ENCODE peak calls at places on chromosomes 3 and 15, in four cellular contexts. S is astrocyte of the spinal cord, V is pancreas, R is colonic mucosa. N is an unnamed sample.

GRCh38 chr3:85796140-85796539 is 837.4 kb downstream of the CADM2 start:
- DNase-seq in S (no peak), V (no peak), R (no peak), N (no peak)

GRCh38 chr3:8597515-8597853 is 47.1 kb downstream of the SSUH2 start:
- DNase-seq in S (no peak), V (no peak), R (no peak), N (no peak)

GRCh38 chr15:83904107-83904720 is 250.3 kb downstream of the ADAMTSL3 start:
- DNase-seq in S (peak), V (no peak), R (no peak), N (no peak)

GRCh38 chr3:194030372-194030771 is 105.6 kb upstream of the HES1 start:
- DNase-seq in S (no peak), V (peak), R (peak), N (no peak)

GRCh38 chr3:153379516-153379915 is 217.5 kb downstream of the RAP2B start:
- DNase-seq in S (peak), V (no peak), R (no peak), N (no peak)

GRCh38 chr3:101828289-101828688 is 21.0 kb upstream of the NFKBIZ start:
- DNase-seq in S (no peak), V (no peak), R (no peak), N (no peak)

GRCh38 chr3:160114352-160114751 is 110.9 kb upstream of the C3orf80 start:
- DNase-seq in S (no peak), V (no peak), R (no peak), N (no peak)

GRCh38 chr3:35044185-35044584 is 595.1 kb upstream of the ARPP21 start:
- DNase-seq in S (no peak), V (no peak), R (no peak), N (no peak)

GRCh38 chr3:141275511-141275910 is 43.9 kb downstream of the PXYLP1 start:
- DNase-seq in S (no peak), V (no peak), R (no peak), N (no peak)

GRCh38 chr3:17157713-17158112 is 273.0 kb downstream of the PLCL2 start:
- DNase-seq in S (peak), V (no peak), R (no peak), N (no peak)

GRCh38 chr3:182508896-182509295 is 284.4 kb upstream of the ATP11B start:
- DNase-seq in S (no peak), V (no peak), R (no peak), N (no peak)

GRCh38 chr3:123732447-123732846 is 147.6 kb upstream of the HACD2 start:
- DNase-seq in S (peak), V (no peak), R (no peak), N (no peak)

GRCh38 chr15:66233487-66234415 is 19.8 kb downstream of the MEGF11 start:
- DNase-seq in S (no peak), V (no peak), R (no peak), N (no peak)

GRCh38 chr15:39625451-39625850 is 44.6 kb downstream of the THBS1 start:
- DNase-seq in S (no peak), V (no peak), R (no peak), N (no peak)

GRCh38 chr3:13111874-13112520 is 38.8 kb upstream of the IQSEC1 start:
- DNase-seq in S (no peak), V (peak), R (peak), N (no peak)

GRCh38 chr3:45690331-45691035 is 1.3 kb downstream of the SACM1L start:
- DNase-seq in S (no peak), V (no peak), R (no peak), N (no peak)

GRCh38 chr3:129577356-129577755 is 29.1 kb downstream of the PLXND1 start:
- DNase-seq in S (no peak), V (peak), R (peak), N (no peak)

GRCh38 chr3:191376742-191377141 is 46.4 kb upstream of the UTS2B start:
- DNase-seq in S (peak), V (no peak), R (peak), N (peak)

GRCh38 chr3:70882104-70882503 is 569.7 kb upstream of the MDFIC2 start:
- DNase-seq in S (peak), V (no peak), R (no peak), N (peak)

GRCh38 chr3:142618917-142619401 is 22.8 kb downstream of the PLS1 start:
- DNase-seq in S (peak), V (no peak), R (peak), N (no peak)
- TF ChIP-seq CTCF in S (no peak), V (no peak), R (no peak), N (no peak)

DNA sequence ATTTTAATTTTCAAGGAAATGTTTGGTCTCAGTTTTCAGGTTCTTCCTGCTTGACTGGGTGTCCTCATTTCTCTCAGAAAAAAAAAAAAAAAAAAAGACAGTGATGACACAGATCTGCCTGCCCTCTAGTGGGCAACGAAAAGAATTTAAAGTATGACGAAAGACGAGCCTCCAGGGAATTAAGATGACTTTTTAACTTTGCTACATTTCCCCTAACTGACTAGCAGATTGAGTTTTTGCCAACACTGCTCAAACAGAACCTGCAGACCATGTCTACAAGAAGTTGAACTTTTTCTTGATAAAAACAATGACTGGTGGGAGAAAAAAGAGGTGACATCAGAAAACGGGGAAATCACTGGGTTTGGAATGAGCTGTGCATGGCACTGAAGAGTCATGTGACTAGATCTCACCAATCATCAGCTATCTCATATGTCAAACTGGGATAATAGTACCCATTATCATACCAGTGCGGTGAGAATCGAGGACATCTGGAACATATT is 40.8 kb downstream of the EOMES start:
- DNase-seq in S (peak), V (no peak), R (no peak), N (peak)
- TF ChIP-seq CTCF in S (peak), V (peak), R (peak), N (peak)

GRCh38 chr3:134186391-134186790 is 64.3 kb downstream of the RYK start:
- DNase-seq in S (no peak), V (no peak), R (no peak), N (no peak)

GRCh38 chr3:134194247-134194646 is 56.4 kb downstream of the RYK start:
- DNase-seq in S (no peak), V (no peak), R (no peak), N (no peak)

GRCh38 chr3:134189848-134190247 is 60.8 kb downstream of the RYK start:
- DNase-seq in S (peak), V (no peak), R (no peak), N (no peak)

DNA sequence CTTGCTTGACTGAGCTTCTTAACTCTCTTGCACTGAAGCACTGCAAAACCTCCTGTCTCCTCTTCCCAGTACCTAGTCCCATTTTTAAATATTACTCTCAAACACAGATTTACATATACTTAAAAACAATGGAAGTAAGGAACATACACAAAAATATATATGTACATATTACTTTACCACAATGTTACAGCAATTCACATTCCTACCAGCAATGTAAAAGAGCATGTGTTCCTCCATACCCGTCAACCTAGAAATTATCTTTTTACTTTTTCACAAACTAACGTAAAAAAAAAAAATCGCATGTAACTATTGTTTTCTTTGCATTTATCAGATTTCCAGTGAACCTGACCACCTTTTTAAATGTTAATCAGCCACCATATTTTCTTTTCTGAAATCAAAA is 60.4 kb downstream of the RYK start:
- DNase-seq in S (no peak), V (no peak), R (no peak), N (no peak)
- TF ChIP-seq CTCF in S (no peak), V (no peak), R (no peak), N (no peak)

GRCh38 chr3:84772841-84773240 is 185.9 kb upstream of the CADM2 start:
- DNase-seq in S (no peak), V (no peak), R (no peak), N (no peak)
- TF ChIP-seq CTCF in S (no peak), V (no peak), R (no peak), N (no peak)

GRCh38 chr3:47964740-47965139 is 51.5 kb downstream of the MAP4 start:
- DNase-seq in S (no peak), V (no peak), R (no peak), N (no peak)
- TF ChIP-seq CTCF in S (no peak), V (no peak), R (no peak), N (no peak)

GRCh38 chr3:14412831-14413380 is 10.5 kb downstream of the SLC6A6 start:
- DNase-seq in S (peak), V (no peak), R (no peak), N (no peak)
- TF ChIP-seq CTCF in S (no peak), V (no peak), R (no peak), N (no peak)

GRCh38 chr15:74784426-74784825 is 2.5 kb downstream of the CSK start:
- DNase-seq in S (no peak), V (no peak), R (peak), N (no peak)

GRCh38 chr15:74786659-74787165 is 4.8 kb downstream of the CSK start:
- DNase-seq in S (no peak), V (no peak), R (peak), N (no peak)

GRCh38 chr15:74783808-74784175 is 1.9 kb downstream of the CSK start:
- DNase-seq in S (no peak), V (no peak), R (no peak), N (no peak)

GRCh38 chr15:74785716-74786032 is 3.8 kb downstream of the CSK start:
- DNase-seq in S (no peak), V (no peak), R (no peak), N (no peak)

DNA sequence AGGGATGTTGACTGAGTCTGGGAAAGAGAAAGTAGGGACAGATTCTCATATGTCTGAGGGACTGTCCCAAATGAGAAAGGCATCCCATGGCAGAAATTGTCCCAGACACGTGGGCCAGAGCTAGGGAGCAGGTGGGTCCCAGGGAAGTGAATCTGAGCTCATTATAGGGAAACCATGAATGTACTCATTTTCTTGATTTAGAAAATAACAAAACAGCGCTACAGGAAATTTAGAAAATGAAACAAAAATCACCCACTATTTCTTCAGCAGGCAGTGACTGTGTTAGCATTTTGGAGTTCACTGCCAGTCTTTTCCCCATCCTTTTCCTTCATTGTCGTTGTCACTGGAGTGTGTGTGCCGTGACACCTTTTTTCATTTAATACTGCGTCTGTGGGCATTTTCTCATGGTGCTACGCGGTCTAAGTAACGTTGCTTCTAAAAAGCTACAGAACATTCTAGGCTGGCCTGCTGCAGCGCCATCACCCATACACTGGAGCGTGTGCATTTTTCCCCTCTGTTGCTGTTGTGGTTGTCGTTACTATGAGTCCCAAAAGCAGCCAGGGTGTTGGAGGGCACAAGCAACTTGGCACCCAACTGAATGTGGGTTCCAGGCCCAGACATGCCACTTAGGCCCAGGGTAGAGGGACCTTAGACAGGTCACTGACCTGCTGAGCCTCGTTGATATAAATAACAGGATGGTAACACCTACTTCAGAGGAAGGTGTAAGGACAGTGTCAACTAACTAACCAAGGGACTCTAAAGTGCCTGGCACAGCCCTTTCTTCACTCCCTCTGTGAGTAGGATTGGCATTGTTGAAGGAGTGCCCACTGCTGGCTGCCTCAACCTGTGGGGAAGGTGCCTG is 3.2 kb downstream of the CSK start:
- DNase-seq in S (no peak), V (no peak), R (no peak), N (no peak)
- TF ChIP-seq CTCF in S (no peak), V (no peak), R (no peak), N (no peak)